ENCODE peak calls at places on chromosomes 2 and 18, in nine cellular contexts. U is psoas muscle; V is GM04504; I is nephron progenitor cell; N is activated T-cell treated with anti-CD3 and anti-CD28 coated beads, Interleukin-2, amount 50 U/mL, for 1 hour; H is T47D; B is kidney epithelial cell; R is kidney glomerular epithelial cell; L is HTR-8/SVneo. O is an unnamed sample.

GRCh38 chr2:84862006-84862405 is 18.9 kb downstream of the TRABD2A start:
- DNase-seq in I (no peak), L (no peak), B (no peak), H (no peak), U (no peak), R (no peak), N (no peak), V (no peak), O (no peak)

GRCh38 chr2:70570041-70570661 is 16.5 kb upstream of the TGFA start:
- DNase-seq in R (peak), V (no peak), I (no peak), H (peak), L (peak), B (no peak), U (no peak), N (no peak), O (no peak)

GRCh38 chr2:162182395-162182794 is 30.3 kb upstream of the GCG start:
- DNase-seq in R (no peak), L (no peak), N (no peak), I (no peak), U (no peak), B (no peak), V (no peak), H (no peak), O (peak)

GRCh38 chr2:192035731-192036442 is 158.8 kb downstream of the TMEFF2 start:
- DNase-seq in N (no peak), B (no peak), R (no peak), H (no peak), V (peak), I (no peak), L (peak), U (no peak), O (peak)

GRCh38 chr2:62785216-62785615 is 79.7 kb downstream of the EHBP1 start:
- DNase-seq in U (no peak), I (no peak), N (no peak), H (no peak), V (no peak), B (no peak), L (no peak), R (no peak), O (no peak)

GRCh38 chr18:9958861-9959399 is 45.1 kb downstream of the VAPA start:
- DNase-seq in B (no peak), H (no peak), U (no peak), L (no peak), V (no peak), R (no peak), I (no peak), N (no peak), O (no peak)

GRCh38 chr2:180970052-180970451 is 10.4 kb upstream of the UBE2E3 start:
- DNase-seq in R (no peak), N (no peak), H (no peak), U (no peak), L (no peak), V (no peak), B (no peak), I (no peak), O (no peak)

GRCh38 chr18:8526316-8526715 is 82.9 kb upstream of the RAB12 start:
- DNase-seq in U (no peak), L (no peak), R (no peak), B (no peak), N (no peak), H (no peak), V (no peak), I (no peak), O (no peak)

GRCh38 chr2:14632133-14632936 is at the start of gene LRATD1:
- DNase-seq in B (peak), I (peak), U (peak), N (no peak), V (peak), R (peak), L (peak), H (no peak), O (peak)

GRCh38 chr2:61469424-61470121 is 1.3 kb downstream of the USP34 start:
- DNase-seq in U (no peak), H (no peak), I (no peak), V (no peak), R (peak), L (peak), N (no peak), B (no peak), O (no peak)

GRCh38 chr2:25257931-25258771 is 83.6 kb downstream of the DNMT3A start:
- DNase-seq in L (no peak), N (no peak), H (no peak), I (no peak), B (no peak), U (peak), R (no peak), V (no peak), O (peak)

GRCh38 chr2:46644690-46645385 is 165.5 kb downstream of the TMEM247 start:
- DNase-seq in U (no peak), R (no peak), V (no peak), B (no peak), H (no peak), I (no peak), L (no peak), N (no peak), O (no peak)

GRCh38 chr18:32763306-32763705 is 9.5 kb downstream of the KLHL14 start:
- DNase-seq in V (no peak), N (no peak), R (no peak), L (no peak), I (no peak), U (no peak), B (no peak), H (no peak), O (no peak)

GRCh38 chr18:23986610-23987359 is 27.8 kb upstream of the TTC39C start:
- DNase-seq in I (no peak), N (no peak), H (no peak), V (no peak), L (no peak), B (no peak), U (no peak), R (no peak), O (no peak)

GRCh38 chr2:233471291-233472035 is 95.1 kb downstream of the USP40 start:
- DNase-seq in I (no peak), N (peak), R (no peak), L (no peak), H (no peak), B (no peak), U (peak), V (no peak), O (no peak)

GRCh38 chr2:231925303-231926179 is 655 bp downstream of the NPPC start:
- DNase-seq in R (peak), U (peak), V (peak), H (peak), I (peak), L (peak), B (no peak), N (peak), O (peak)

GRCh38 chr2:237025090-237025865 is 60.4 kb upstream of the COPS8 start:
- DNase-seq in B (peak), N (no peak), U (peak), L (peak), V (peak), R (peak), H (no peak), I (no peak), O (peak)